ENCODE peak calls at places on chromosomes 12 and 14, in four cellular contexts. O, Q, D and S are unnamed samples.

GRCh38 chr12:94636462-94637085 is 13.8 kb downstream of the TMCC3 start:
- DNase-seq in D (peak), Q (no peak), O (no peak), S (no peak)

GRCh38 chr12:56998981-56999380 is 7.4 kb downstream of the ZBTB39 start:
- DNase-seq in O (no peak), Q (no peak), D (no peak), S (no peak)

GRCh38 chr14:53501361-53502320 is 348.5 kb upstream of the DDHD1 start:
- DNase-seq in D (no peak), Q (no peak), O (no peak), S (no peak)

GRCh38 chr12:68610435-68611093 is at the start of gene RAP1B:
- DNase-seq in Q (peak), O (peak), D (peak), S (peak)

GRCh38 chr14:106564058-106564643 is 1037.8 kb downstream of the TMEM121 start:
- DNase-seq in Q (no peak), D (no peak), O (peak), S (peak)

GRCh38 chr12:44525806-44526654 is 350.1 kb downstream of the NELL2 start:
- DNase-seq in O (no peak), D (no peak), Q (no peak), S (peak)

GRCh38 chr12:2535583-2536187 is 259.1 kb upstream of the FKBP4 start:
- DNase-seq in O (peak), D (no peak), Q (no peak), S (no peak)

GRCh38 chr12:14825256-14825655 is 11.3 kb upstream of the SMCO3 start:
- DNase-seq in D (no peak), Q (no peak), O (no peak), S (no peak)

GRCh38 chr14:92613008-92613658 is 99.6 kb downstream of the RIN3 start:
- DNase-seq in O (peak), D (no peak), Q (no peak), S (peak)

DNA sequence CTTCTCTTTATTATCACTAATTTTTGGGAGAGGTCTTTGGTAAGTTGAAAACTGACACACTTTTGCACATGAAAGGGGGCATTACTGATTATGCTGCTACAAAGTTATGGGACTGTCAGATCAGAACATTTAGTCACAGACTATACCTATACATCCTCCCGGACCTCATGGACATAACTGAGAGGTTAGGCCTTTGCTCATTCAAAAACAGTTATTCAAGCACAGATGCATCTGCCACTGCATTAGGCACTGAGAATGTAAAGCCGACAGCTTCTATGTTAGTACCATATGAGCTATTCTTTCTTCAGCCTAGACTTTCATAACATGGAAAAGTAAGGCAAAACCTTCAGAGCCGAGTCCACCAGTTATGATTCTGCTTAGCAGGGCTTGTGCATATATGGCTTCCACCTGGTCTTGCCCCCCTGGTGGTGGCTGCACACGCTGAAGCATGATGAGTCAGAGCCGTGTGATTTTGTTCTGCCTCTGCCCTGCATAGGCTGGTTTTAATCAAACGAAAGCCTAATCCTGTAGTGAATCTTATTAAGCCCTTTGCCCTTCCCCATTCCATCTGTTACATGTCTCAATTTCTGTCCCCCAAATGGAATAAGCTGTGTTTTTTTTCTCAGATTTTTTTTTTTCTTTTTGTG is 21.8 kb upstream of the RNU6-8 start:
- DNase-seq in D (peak), O (no peak), Q (peak), S (peak)
- TF ChIP-seq CTCF in D (peak), O (peak), Q (peak), S (peak)

GRCh38 chr12:113136990-113137511 is 1.5 kb upstream of the RASAL1 start:
- DNase-seq in O (no peak), Q (no peak), D (no peak), S (peak)

GRCh38 chr12:113137861-113138783 is 2.6 kb upstream of the RASAL1 start:
- DNase-seq in D (no peak), O (no peak), Q (no peak), S (peak)

GRCh38 chr12:113135178-113136127 is at the start of gene RASAL1:
- DNase-seq in Q (peak), O (no peak), D (no peak), S (peak)

GRCh38 chr12:113134521-113134951 is 1.0 kb downstream of the RASAL1 start:
- DNase-seq in D (no peak), Q (no peak), O (no peak), S (no peak)

DNA sequence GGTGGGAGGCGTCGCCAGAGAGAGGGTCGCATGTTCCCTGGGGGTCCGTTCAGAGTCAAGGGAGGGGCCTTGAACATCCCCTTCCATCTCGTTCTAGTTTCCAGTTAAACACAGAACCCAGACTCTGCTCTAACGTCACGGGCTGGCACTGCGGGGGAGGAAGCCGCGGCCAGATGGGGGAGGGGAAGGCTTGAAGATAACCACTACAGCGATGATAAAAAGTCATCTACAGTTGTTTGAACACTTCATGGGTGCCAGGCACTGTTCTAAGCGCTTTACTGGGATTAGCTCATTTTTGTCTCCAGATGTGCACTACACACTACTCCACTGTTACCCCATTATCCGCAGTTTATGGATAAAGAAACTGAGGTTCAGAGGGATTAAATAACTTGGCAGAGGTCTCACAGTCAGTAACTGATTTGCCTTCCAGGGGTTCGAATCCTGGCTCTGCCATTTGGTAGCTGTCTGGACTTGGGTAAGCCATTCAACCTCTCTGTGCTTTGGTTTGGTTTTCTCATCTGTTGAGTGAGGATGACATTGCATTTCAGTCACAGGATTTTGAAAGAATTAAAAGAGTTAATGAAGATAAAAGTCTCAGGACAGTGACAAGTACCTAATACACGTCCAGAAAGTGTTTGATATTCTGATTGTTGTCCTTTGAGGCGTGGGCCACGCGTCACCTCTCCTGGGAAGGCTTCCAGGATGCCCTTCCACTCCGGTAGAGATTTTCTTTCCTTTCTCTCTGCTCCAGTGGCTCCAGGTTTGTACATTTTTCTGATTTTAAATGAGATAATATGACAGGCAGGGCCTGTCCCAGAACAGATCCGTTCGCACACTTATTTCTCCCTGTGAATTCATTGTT is 798 bp upstream of the RASAL1 start:
- DNase-seq in O (no peak), Q (peak), D (no peak), S (peak)
- TF ChIP-seq CTCF in O (no peak), Q (no peak), D (no peak), S (no peak)

GRCh38 chr14:79961197-79961596 is 250.1 kb downstream of the DIO2 start:
- DNase-seq in D (no peak), O (no peak), Q (no peak), S (no peak)
- TF ChIP-seq CTCF in D (no peak), O (no peak), Q (no peak), S (no peak)

GRCh38 chr12:62629971-62630739 is 163.5 kb downstream of the MON2 start:
- DNase-seq in D (no peak), O (no peak), Q (no peak), S (no peak)
- TF ChIP-seq CTCF in D (no peak), O (no peak), Q (no peak), S (no peak)

GRCh38 chr12:23555808-23556207 is 393.7 kb downstream of the SOX5 start:
- DNase-seq in D (no peak), O (no peak), Q (no peak), S (no peak)

GRCh38 chr12:23552417-23552816 is 397.1 kb downstream of the SOX5 start:
- DNase-seq in Q (no peak), O (no peak), D (no peak), S (no peak)

GRCh38 chr12:23548742-23549141 is 400.7 kb downstream of the SOX5 start:
- DNase-seq in D (no peak), O (no peak), Q (no peak), S (no peak)

GRCh38 chr12:23555180-23555784 is 394.2 kb downstream of the SOX5 start:
- DNase-seq in O (no peak), Q (no peak), D (no peak), S (no peak)

DNA sequence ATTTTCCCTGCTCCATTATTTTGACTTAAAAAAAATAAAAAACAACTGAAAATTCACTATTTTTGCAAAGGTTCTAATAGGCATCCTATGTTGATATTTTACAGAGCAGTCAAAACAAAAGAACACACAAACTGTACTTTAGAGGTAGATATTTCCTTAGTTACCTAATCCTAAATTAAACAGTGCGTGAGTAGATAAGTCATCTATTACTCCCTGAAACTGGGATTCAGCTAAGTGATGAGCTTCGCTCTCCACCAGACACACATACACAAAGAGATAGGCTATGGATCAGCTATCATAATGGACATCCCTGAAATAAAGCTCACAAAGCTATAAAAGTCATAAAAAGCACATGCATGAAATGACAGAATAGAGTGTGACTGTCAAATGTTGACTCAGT is 398.7 kb downstream of the SOX5 start:
- DNase-seq in D (no peak), O (no peak), Q (no peak), S (no peak)
- TF ChIP-seq CTCF in D (no peak), O (no peak), Q (no peak), S (no peak)